ENCODE peak calls at places on chromosomes 7 and 10, in four cellular contexts. P, D, Q and C are unnamed samples.

GRCh38 chr10:119523916-119524719 is 18.4 kb downstream of the RGS10 start:
- ATAC-seq in P (no peak), Q (no peak), D (peak; percentile 6), C (peak; percentile 21)

GRCh38 chr7:152619027-152619739 is 56.8 kb downstream of the XRCC2 start:
- ATAC-seq in P (no peak), Q (no peak), D (no peak), C (no peak)

GRCh38 chr10:103090911-103091310 is 102.2 kb downstream of the NT5C2 start:
- ATAC-seq in Q (no peak), D (no peak), P (no peak), C (no peak)

GRCh38 chr10:129877773-129878371 is 86.2 kb downstream of the EBF3 start:
- ATAC-seq in P (peak; percentile 53), D (no peak), Q (peak; percentile 97), C (peak; percentile 47)

GRCh38 chr10:78686444-78687060 is 382.2 kb upstream of the ZMIZ1 start:
- ATAC-seq in Q (no peak), P (no peak), D (no peak), C (no peak)

GRCh38 chr10:110365356-110366143 is 60.8 kb upstream of the SMNDC1 start:
- ATAC-seq in D (no peak), Q (no peak), P (no peak), C (no peak)

GRCh38 chr10:21292763-21293517 is 232.5 kb downstream of the SKIDA1 start:
- ATAC-seq in D (peak; percentile 89), P (peak; percentile 24), Q (peak; percentile 91), C (peak; percentile 63)

GRCh38 chr10:75001715-75002350 is 109.6 kb upstream of the SAMD8 start:
- ATAC-seq in D (no peak), Q (no peak), P (no peak), C (no peak)

GRCh38 chr7:22589641-22590141 is 89.7 kb upstream of the STEAP1B start:
- ATAC-seq in D (peak; percentile 71), P (no peak), Q (no peak), C (peak; percentile 44)